ENCODE peak calls at places on chromosomes 5 and 9, in seven cellular contexts. T is fibroblast of mammary gland, Y is aorta, L is epithelial cell of esophagus, D is HL-60, U is fibroblast of pulmonary artery, V is T follicular helper cell. K is an unnamed sample.

GRCh38 chr5:28249771-28250415 is 1211.5 kb upstream of the CDH9 start:
- DNase-seq in T (no peak), V (no peak), L (peak), U (no peak), D (no peak), Y (no peak), K (peak)

GRCh38 chr9:125472926-125473701 is 211.5 kb downstream of the GAPVD1 start:
- DNase-seq in V (no peak), D (no peak), L (no peak), T (peak), U (peak), Y (peak), K (peak)

GRCh38 chr9:83070257-83070656 is 7.3 kb upstream of the RASEF start:
- DNase-seq in V (no peak), U (no peak), T (peak), D (no peak), Y (no peak), L (peak), K (peak)

GRCh38 chr5:89934069-89934468 is 475.5 kb downstream of the CETN3 start:
- DNase-seq in Y (no peak), D (no peak), U (no peak), V (no peak), L (no peak), T (no peak), K (no peak)

GRCh38 chr5:34007116-34007674 is 655 bp downstream of the AMACR start:
- DNase-seq in Y (no peak), U (peak), V (no peak), T (no peak), L (no peak), D (no peak), K (peak)

GRCh38 chr9:138033950-138034349 is 156.4 kb downstream of the CACNA1B start:
- DNase-seq in T (no peak), L (no peak), U (no peak), Y (no peak), D (no peak), V (no peak), K (no peak)

GRCh38 chr9:108207611-108208051 is 648.2 kb downstream of the ACTL7B start:
- DNase-seq in V (no peak), T (peak), L (no peak), U (no peak), Y (no peak), D (no peak), K (peak)

GRCh38 chr9:38144421-38144820 is 75.4 kb upstream of the SHB start:
- DNase-seq in V (no peak), Y (no peak), T (peak), D (no peak), L (peak), U (peak), K (peak)

GRCh38 chr5:112142769-112143270 is 276.3 kb downstream of the EPB41L4A start:
- DNase-seq in D (no peak), T (peak), V (no peak), Y (no peak), L (peak), U (peak), K (peak)

GRCh38 chr5:7927466-7928375 is 58.8 kb downstream of the MTRR start:
- DNase-seq in U (peak), L (peak), T (peak), V (no peak), D (peak), Y (no peak), K (peak)

GRCh38 chr5:88518131-88519016 is 249.7 kb upstream of the TMEM161B start:
- DNase-seq in D (no peak), L (no peak), T (no peak), U (no peak), V (no peak), Y (no peak), K (no peak)

GRCh38 chr5:176803027-176803942 is 7.1 kb upstream of the UNC5A start:
- DNase-seq in V (no peak), Y (no peak), L (no peak), U (no peak), T (no peak), D (no peak), K (no peak)

GRCh38 chr5:127858116-127858784 is 155.1 kb downstream of the CCDC192 start:
- DNase-seq in U (peak), V (no peak), Y (no peak), L (no peak), D (no peak), T (no peak), K (no peak)

GRCh38 chr9:124216474-124217176 is 41.1 kb upstream of the NEK6 start:
- DNase-seq in V (no peak), U (no peak), Y (peak), T (no peak), D (peak), L (no peak), K (no peak)

GRCh38 chr5:39109616-39110015 is 35.4 kb upstream of the RICTOR start:
- DNase-seq in L (no peak), T (no peak), D (no peak), U (no peak), Y (no peak), V (no peak), K (no peak)

GRCh38 chr9:93132287-93132927 is 1.6 kb downstream of the NINJ1 start:
- DNase-seq in Y (peak), U (no peak), T (peak), L (peak), V (no peak), D (no peak), K (peak)

GRCh38 chr5:39714036-39714698 is 289.4 kb upstream of the DAB2 start:
- DNase-seq in V (peak), D (peak), Y (no peak), L (peak), T (peak), U (peak), K (peak)

GRCh38 chr9:23769307-23769935 is 56.6 kb downstream of the ELAVL2 start:
- DNase-seq in V (no peak), U (peak), Y (no peak), T (peak), D (no peak), L (peak), K (peak)

GRCh38 chr5:150515446-150515845 is 7.5 kb downstream of the NDST1 start:
- DNase-seq in D (no peak), U (peak), T (peak), L (no peak), V (no peak), Y (peak), K (peak)

GRCh38 chr5:432928-433791 is 9.8 kb upstream of the EXOC3 start:
- DNase-seq in D (no peak), L (no peak), T (no peak), V (no peak), U (no peak), Y (peak), K (no peak)

GRCh38 chr5:134561871-134562296 is 36.4 kb downstream of the JADE2 start:
- DNase-seq in Y (peak), U (peak), D (no peak), V (no peak), L (peak), T (peak), K (peak)

GRCh38 chr5:34582364-34582763 is 73.8 kb upstream of the RAI14 start:
- DNase-seq in T (no peak), Y (no peak), V (no peak), L (no peak), D (no peak), U (no peak), K (no peak)

GRCh38 chr5:115098041-115098702 is 71.5 kb downstream of the TRIM36 start:
- DNase-seq in L (peak), T (peak), D (peak), Y (no peak), U (peak), V (peak), K (peak)

GRCh38 chr5:115096034-115096769 is 73.5 kb downstream of the TRIM36 start:
- DNase-seq in T (peak), D (no peak), U (no peak), L (peak), Y (no peak), V (no peak), K (no peak)

GRCh38 chr5:15499528-15500325 is at the start of gene FBXL7:
- DNase-seq in T (peak), L (peak), V (no peak), U (peak), Y (peak), D (no peak), K (peak)

GRCh38 chr5:95164869-95165268 is 120.0 kb downstream of the MCTP1 start:
- DNase-seq in D (no peak), V (no peak), L (no peak), Y (no peak), T (no peak), U (no peak), K (no peak)

GRCh38 chr5:132782101-132782500 is 5.1 kb upstream of the SEPTIN8 start:
- DNase-seq in U (peak), T (peak), D (peak), V (no peak), Y (peak), L (peak), K (peak)

GRCh38 chr9:136785956-136786355 is 5.2 kb upstream of the TMEM141 start:
- DNase-seq in D (no peak), L (no peak), V (no peak), U (no peak), T (no peak), Y (no peak), K (no peak)

GRCh38 chr5:136484808-136485207 is 119.5 kb upstream of the TRPC7 start:
- DNase-seq in V (no peak), D (no peak), T (no peak), Y (no peak), L (no peak), U (no peak), K (no peak)

GRCh38 chr5:120806132-120806531 is 342.0 kb downstream of the PRR16 start:
- DNase-seq in D (no peak), Y (no peak), T (peak), L (peak), U (peak), V (no peak), K (peak)

GRCh38 chr9:6640268-6641072 is 5.1 kb downstream of the GLDC start:
- DNase-seq in U (no peak), V (no peak), T (no peak), L (no peak), Y (no peak), D (no peak), K (no peak)

GRCh38 chr9:17725399-17726010 is 146.6 kb downstream of the SH3GL2 start:
- DNase-seq in Y (no peak), U (no peak), D (no peak), V (no peak), T (no peak), L (no peak), K (no peak)

GRCh38 chr9:126558051-126558665 is 55.6 kb upstream of the LMX1B start:
- DNase-seq in U (peak), T (peak), L (peak), Y (no peak), V (peak), D (peak), K (peak)

GRCh38 chr9:70079364-70080103 is 35.9 kb downstream of the MAMDC2 start:
- DNase-seq in Y (no peak), V (no peak), L (peak), T (peak), U (peak), D (peak), K (peak)

GRCh38 chr5:94849821-94850736 is 231.6 kb downstream of the SLF1 start:
- DNase-seq in T (peak), D (peak), U (peak), V (peak), L (peak), Y (no peak), K (peak)

GRCh38 chr9:20781086-20781485 is 97.0 kb downstream of the FOCAD start:
- DNase-seq in Y (no peak), T (no peak), L (no peak), V (no peak), D (no peak), U (no peak), K (peak)

GRCh38 chr5:36090033-36090432 is 23.4 kb upstream of the UGT3A2 start:
- DNase-seq in V (no peak), U (peak), T (peak), D (peak), L (peak), Y (no peak), K (peak)

GRCh38 chr5:124590686-124591085 is 155.8 kb downstream of the ZNF608 start:
- DNase-seq in D (no peak), Y (no peak), T (no peak), V (no peak), L (no peak), U (no peak), K (no peak)